ENCODE peak calls at places on chromosomes 7 and 10, in eight cellular contexts. One of them, this sample, is unnamed.

GRCh38 chr7:64747802-64748201 is 46.4 kb upstream of the ZNF138 start:
- DNase-seq in NB4: no peak
- DNase-seq in GM06990: no peak
- DNase-seq in HepG2: no peak
- DNase-seq in HFFc6: no peak
- DNase-seq in epithelial cell of esophagus: no peak
- DNase-seq in B cell: no peak
- DNase-seq in Calu3: no peak
- DNase-seq in this sample: no peak

GRCh38 chr10:15809450-15809849 is 50.9 kb downstream of the MINDY3 start:
- DNase-seq in HFFc6: no peak
- DNase-seq in NB4: no peak
- DNase-seq in epithelial cell of esophagus: no peak
- DNase-seq in Calu3: no peak
- DNase-seq in GM06990: no peak
- DNase-seq in HepG2: no peak
- DNase-seq in B cell: no peak
- DNase-seq in this sample: no peak

GRCh38 chr7:87541648-87542047 is 59.0 kb downstream of the ABCB1 start:
- DNase-seq in GM06990: no peak
- DNase-seq in B cell: no peak
- DNase-seq in epithelial cell of esophagus: no peak
- DNase-seq in HFFc6: no peak
- DNase-seq in Calu3: no peak
- DNase-seq in HepG2: no peak
- DNase-seq in NB4: no peak
- DNase-seq in this sample: no peak

GRCh38 chr10:3486346-3487065 is 298.5 kb downstream of the KLF6 start:
- DNase-seq in B cell: peak
- DNase-seq in epithelial cell of esophagus: peak
- DNase-seq in HepG2: peak
- DNase-seq in Calu3: peak
- DNase-seq in NB4: no peak
- DNase-seq in HFFc6: no peak
- DNase-seq in GM06990: no peak
- DNase-seq in this sample: no peak

GRCh38 chr7:39696631-39697030 is 73.3 kb downstream of the RALA start:
- DNase-seq in B cell: no peak
- DNase-seq in epithelial cell of esophagus: no peak
- DNase-seq in Calu3: no peak
- DNase-seq in GM06990: no peak
- DNase-seq in NB4: no peak
- DNase-seq in HepG2: no peak
- DNase-seq in HFFc6: no peak
- DNase-seq in this sample: no peak

GRCh38 chr10:91317541-91317940 is 92.6 kb upstream of the HECTD2 start:
- DNase-seq in epithelial cell of esophagus: no peak
- DNase-seq in HFFc6: no peak
- DNase-seq in Calu3: no peak
- DNase-seq in NB4: no peak
- DNase-seq in HepG2: no peak
- DNase-seq in B cell: no peak
- DNase-seq in GM06990: no peak
- DNase-seq in this sample: no peak

GRCh38 chr7:74412061-74412460 is 41.6 kb upstream of the GTF2IRD1 start:
- DNase-seq in Calu3: no peak
- DNase-seq in epithelial cell of esophagus: no peak
- DNase-seq in NB4: peak
- DNase-seq in HFFc6: no peak
- DNase-seq in HepG2: no peak
- DNase-seq in GM06990: no peak
- DNase-seq in B cell: no peak
- DNase-seq in this sample: no peak

GRCh38 chr7:23261843-23262452 is 15.4 kb downstream of the GPNMB start:
- DNase-seq in B cell: peak
- DNase-seq in HepG2: peak
- DNase-seq in Calu3: peak
- DNase-seq in HFFc6: peak
- DNase-seq in GM06990: peak
- DNase-seq in epithelial cell of esophagus: peak
- DNase-seq in NB4: peak
- DNase-seq in this sample: no peak

DNA sequence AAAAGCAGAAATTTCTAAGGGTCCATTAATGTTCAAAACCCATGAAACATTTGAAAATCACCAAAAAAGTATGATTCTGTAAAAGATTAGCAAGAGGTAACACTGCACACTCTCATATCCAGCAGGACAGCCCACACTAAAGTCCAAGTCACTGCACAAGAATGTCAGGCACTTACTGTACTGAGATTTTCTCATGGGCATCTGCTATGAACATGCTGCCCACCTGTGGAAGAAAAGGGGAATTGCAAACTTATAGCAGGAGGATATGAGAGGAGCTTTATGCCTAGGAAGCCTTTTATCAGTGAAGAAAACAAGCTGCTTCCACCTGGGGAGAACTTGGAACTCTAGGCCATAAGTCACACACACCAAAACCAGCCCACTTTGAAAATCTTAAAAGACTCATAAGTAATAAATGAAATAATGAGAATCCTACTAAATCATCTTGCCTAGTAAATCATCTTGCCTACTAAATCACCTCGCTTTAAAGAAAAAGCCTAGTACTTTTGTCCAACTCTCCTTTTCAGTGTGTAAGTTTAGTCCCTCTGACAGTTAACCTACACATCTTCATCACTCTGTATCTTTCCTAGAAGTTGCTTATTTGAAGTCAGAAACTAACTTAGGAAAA is 46.1 kb downstream of the ARMH3 start:
- DNase-seq in NB4: peak
- DNase-seq in B cell: peak
- DNase-seq in Calu3: peak
- DNase-seq in GM06990: peak
- DNase-seq in HFFc6: peak
- DNase-seq in HepG2: peak
- DNase-seq in epithelial cell of esophagus: peak
- DNase-seq in this sample: no peak
- TF ChIP-seq CTCF in NB4: peak
- TF ChIP-seq CTCF in B cell: peak
- TF ChIP-seq CTCF in Calu3: peak
- TF ChIP-seq CTCF in GM06990: peak
- TF ChIP-seq CTCF in HFFc6: peak
- TF ChIP-seq CTCF in HepG2: peak
- TF ChIP-seq CTCF in epithelial cell of esophagus: peak
- TF ChIP-seq CTCF in this sample: peak

DNA sequence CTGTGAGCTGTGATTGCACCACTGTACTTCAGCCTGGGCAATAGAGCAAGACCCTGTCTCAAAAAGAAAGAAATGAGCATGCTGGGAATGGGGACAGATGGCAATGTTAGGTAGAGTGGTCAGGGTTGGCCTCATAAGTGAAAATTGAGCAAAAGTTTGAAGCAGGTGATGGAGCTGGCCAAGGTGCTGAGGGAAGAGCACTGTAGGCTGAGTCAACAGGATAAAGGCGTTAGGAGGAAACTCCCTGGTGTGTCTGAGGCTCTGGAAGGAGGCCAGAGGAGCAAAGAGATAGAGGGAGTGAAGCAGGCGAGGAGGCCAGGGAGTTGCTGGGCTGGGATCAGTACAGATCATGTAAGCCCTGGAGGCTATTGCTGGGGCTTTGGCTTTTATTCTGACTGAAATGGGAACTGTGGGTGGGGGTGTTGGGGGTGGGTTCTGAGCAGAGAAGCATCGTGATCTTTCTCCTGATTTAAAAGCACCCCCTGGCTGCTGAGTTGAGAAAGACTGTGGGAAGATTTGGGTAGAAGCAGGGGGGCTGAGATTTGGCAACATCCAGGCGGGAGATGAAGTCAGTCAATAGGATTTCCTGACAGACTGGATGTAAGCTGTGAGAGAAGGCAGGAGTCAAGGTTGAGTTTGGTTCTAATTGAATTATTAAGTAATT is 52.5 kb upstream of the VKORC1L1 start:
- DNase-seq in GM06990: no peak
- DNase-seq in epithelial cell of esophagus: peak
- DNase-seq in B cell: no peak
- DNase-seq in NB4: peak
- DNase-seq in HepG2: no peak
- DNase-seq in HFFc6: no peak
- DNase-seq in Calu3: no peak
- DNase-seq in this sample: no peak
- TF ChIP-seq CTCF in GM06990: no peak
- TF ChIP-seq CTCF in epithelial cell of esophagus: no peak
- TF ChIP-seq CTCF in B cell: no peak
- TF ChIP-seq CTCF in NB4: no peak
- TF ChIP-seq CTCF in HepG2: peak
- TF ChIP-seq CTCF in HFFc6: no peak
- TF ChIP-seq CTCF in Calu3: no peak
- TF ChIP-seq CTCF in this sample: peak

GRCh38 chr7:115689941-115690340 is 340.6 kb downstream of the TFEC start:
- DNase-seq in HepG2: no peak
- DNase-seq in HFFc6: no peak
- DNase-seq in NB4: no peak
- DNase-seq in GM06990: no peak
- DNase-seq in Calu3: no peak
- DNase-seq in B cell: no peak
- DNase-seq in epithelial cell of esophagus: no peak
- DNase-seq in this sample: no peak

GRCh38 chr7:115694424-115694823 is 336.1 kb downstream of the TFEC start:
- DNase-seq in HFFc6: no peak
- DNase-seq in B cell: no peak
- DNase-seq in epithelial cell of esophagus: no peak
- DNase-seq in GM06990: no peak
- DNase-seq in HepG2: no peak
- DNase-seq in Calu3: no peak
- DNase-seq in NB4: no peak
- DNase-seq in this sample: no peak

DNA sequence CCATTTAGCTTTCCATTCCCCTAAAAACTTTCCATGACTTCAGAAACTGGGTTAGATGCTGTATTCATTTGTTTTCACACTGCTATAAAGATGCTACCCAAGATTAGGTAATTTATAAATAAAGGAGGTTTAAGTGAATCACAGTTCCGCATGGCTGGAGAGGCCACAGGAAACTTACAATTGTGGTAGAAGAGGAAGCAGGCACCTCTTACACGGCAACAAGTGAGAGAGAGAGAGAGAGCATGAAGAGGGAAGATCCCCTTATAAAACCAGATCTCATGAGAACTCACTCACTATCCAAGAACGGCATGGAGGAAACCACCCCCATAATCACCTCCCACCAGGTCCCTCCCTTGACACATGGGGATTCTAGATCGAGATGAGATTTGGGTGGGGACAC is 336.8 kb downstream of the TFEC start:
- DNase-seq in epithelial cell of esophagus: no peak
- DNase-seq in HepG2: no peak
- DNase-seq in NB4: peak
- DNase-seq in B cell: no peak
- DNase-seq in Calu3: no peak
- DNase-seq in HFFc6: no peak
- DNase-seq in GM06990: no peak
- DNase-seq in this sample: no peak
- TF ChIP-seq CTCF in epithelial cell of esophagus: no peak
- TF ChIP-seq CTCF in HepG2: no peak
- TF ChIP-seq CTCF in NB4: no peak
- TF ChIP-seq CTCF in B cell: no peak
- TF ChIP-seq CTCF in Calu3: no peak
- TF ChIP-seq CTCF in HFFc6: no peak
- TF ChIP-seq CTCF in GM06990: no peak
- TF ChIP-seq CTCF in this sample: no peak

DNA sequence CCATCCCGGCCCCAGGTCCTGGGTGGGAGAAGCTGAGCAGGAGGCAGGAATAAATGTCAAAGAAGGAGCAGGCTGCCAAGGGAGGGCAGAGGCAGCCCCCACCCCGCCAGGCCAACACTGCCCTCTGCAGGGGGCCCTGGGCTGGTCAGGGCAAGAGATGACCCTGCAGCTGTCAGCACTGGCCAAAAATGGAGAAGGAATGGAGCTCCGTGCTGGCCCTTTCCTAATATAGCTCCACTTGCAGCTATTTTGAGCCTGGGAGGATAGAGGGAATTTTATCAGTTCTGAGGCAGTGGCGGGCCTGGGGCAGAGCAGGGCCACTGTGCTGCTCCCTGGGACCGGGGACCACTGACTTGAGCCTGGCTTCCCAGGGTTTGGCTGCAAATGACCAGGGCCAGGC is 16.0 kb downstream of the LDB3 start:
- DNase-seq in GM06990: no peak
- DNase-seq in HepG2: no peak
- DNase-seq in HFFc6: peak
- DNase-seq in epithelial cell of esophagus: no peak
- DNase-seq in B cell: no peak
- DNase-seq in NB4: peak
- DNase-seq in Calu3: peak
- DNase-seq in this sample: no peak
- TF ChIP-seq CTCF in GM06990: no peak
- TF ChIP-seq CTCF in HepG2: peak
- TF ChIP-seq CTCF in HFFc6: peak
- TF ChIP-seq CTCF in epithelial cell of esophagus: peak
- TF ChIP-seq CTCF in B cell: no peak
- TF ChIP-seq CTCF in NB4: peak
- TF ChIP-seq CTCF in Calu3: no peak
- TF ChIP-seq CTCF in this sample: peak

DNA sequence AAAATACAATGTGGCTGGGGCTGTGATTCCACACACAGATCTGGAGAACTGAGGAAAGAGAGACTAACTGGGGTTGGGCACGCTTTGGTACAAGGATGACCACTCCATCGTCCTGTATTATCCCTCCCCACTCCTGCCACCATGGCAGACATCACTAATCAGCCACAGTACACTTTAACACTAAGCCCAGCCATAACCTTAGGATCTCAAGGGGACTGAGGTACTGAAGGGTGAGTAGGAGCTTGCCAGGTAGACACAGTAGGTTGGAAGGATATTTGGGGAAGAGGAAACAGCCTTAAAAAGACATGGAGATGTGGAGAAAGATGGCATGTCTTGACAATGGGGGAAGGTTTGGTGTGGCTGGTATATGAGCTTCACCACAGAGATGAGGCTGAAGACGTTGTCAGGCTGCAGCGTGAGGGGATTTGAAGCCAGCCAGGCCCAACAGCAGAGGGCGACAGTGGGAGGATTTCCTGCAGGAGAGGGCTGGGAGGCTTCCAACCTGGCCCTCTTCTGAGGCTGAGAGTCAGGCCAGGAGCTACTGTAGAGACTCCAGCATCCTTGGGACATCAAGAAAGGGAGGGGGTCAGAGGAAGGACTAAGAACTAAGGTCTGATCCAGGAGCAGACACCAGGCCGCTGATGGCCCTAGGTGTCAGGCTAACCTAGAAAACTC is 58.6 kb upstream of the COL13A1 start:
- DNase-seq in Calu3: peak
- DNase-seq in NB4: peak
- DNase-seq in HepG2: no peak
- DNase-seq in GM06990: no peak
- DNase-seq in epithelial cell of esophagus: peak
- DNase-seq in B cell: no peak
- DNase-seq in HFFc6: no peak
- DNase-seq in this sample: no peak
- TF ChIP-seq CTCF in Calu3: peak
- TF ChIP-seq CTCF in NB4: peak
- TF ChIP-seq CTCF in HepG2: peak
- TF ChIP-seq CTCF in GM06990: peak
- TF ChIP-seq CTCF in epithelial cell of esophagus: peak
- TF ChIP-seq CTCF in B cell: no peak
- TF ChIP-seq CTCF in HFFc6: peak
- TF ChIP-seq CTCF in this sample: peak